ENCODE peak calls at places on chromosome 1, in four cellular contexts. E is astrocyte of the spinal cord, C is GM23248, P is NT2/D1. D is an unnamed sample.

GRCh38 chr1:161080391-161081150 is 8.8 kb downstream of the NECTIN4 start:
- DNase-seq in P (no peak), E (no peak), C (peak; percentile 80), D (peak; percentile 40)

GRCh38 chr1:183114441-183114840 is 71.6 kb upstream of the LAMC2 start:
- DNase-seq in C (no peak), E (no peak), P (no peak), D (no peak)

GRCh38 chr1:156859523-156860112 is 701 bp upstream of the INSRR start:
- DNase-seq in P (no peak), E (peak; percentile 19), C (peak; percentile 55), D (peak; percentile 53)

GRCh38 chr1:228096416-228097332 is 6.5 kb downstream of the C1orf35 start:
- DNase-seq in E (no peak), P (no peak), C (no peak), D (no peak)

GRCh38 chr1:27570383-27570755 is 33.6 kb downstream of the AHDC1 start:
- DNase-seq in C (no peak), P (no peak), E (no peak), D (no peak)

GRCh38 chr1:173861731-173862145 is 6.1 kb downstream of the GAS5 start:
- DNase-seq in C (no peak), P (no peak), E (no peak), D (no peak)

GRCh38 chr1:241837901-241838300 is 10.1 kb upstream of the EXO1 start:
- DNase-seq in E (peak; percentile 51), P (no peak), C (peak; percentile 84), D (peak; percentile 29)

GRCh38 chr1:205318231-205318991 is 3.1 kb downstream of the NUAK2 start:
- DNase-seq in C (no peak), P (no peak), E (no peak), D (no peak)

GRCh38 chr1:25820247-25821111 is 725 bp downstream of the MTFR1L start:
- DNase-seq in C (peak; percentile 89), E (peak; percentile 59), P (peak; percentile 56), D (peak; percentile 84)

GRCh38 chr1:114219247-114219872 is 65.7 kb upstream of the SYT6 start:
- DNase-seq in P (peak; percentile 32), C (peak; percentile 25), E (peak; percentile 8), D (peak; percentile 18)

GRCh38 chr1:178039826-178040380 is 54.0 kb upstream of the RASAL2 start:
- DNase-seq in C (no peak), P (no peak), E (no peak), D (no peak)